ENCODE peak calls at places on chromosome 3, in ten cellular contexts. P, B, X, Z, H, F, Q, W, C and V are unnamed samples. For H3K9me3 and H3K4me1, the result is how much of the 10 kb centered on the place peaks cover.

GRCh38 chr3:36697397-36698001 is 66.9 kb downstream of the DCLK3 start:
- DNase-seq in P (no peak), B (no peak), X (no peak), Z (no peak), H (no peak), F (no peak), Q (no peak), W (no peak), C (no peak), V (no peak)

GRCh38 chr3:175948041-175948440 is 1088.9 kb downstream of the NAALADL2 start:
- DNase-seq in P (no peak), B (no peak), X (no peak), Z (no peak), H (no peak), F (no peak), Q (no peak), W (no peak), C (no peak), V (no peak)

GRCh38 chr3:8488877-8489865 is 12.5 kb upstream of the LMCD1 start:
- DNase-seq in P (no peak), B (peak), X (no peak), Z (peak), H (no peak), F (no peak), Q (no peak), W (no peak), C (no peak), V (no peak)

GRCh38 chr3:186798239-186798638 is 8.0 kb downstream of the RFC4 start:
- DNase-seq in P (no peak), B (no peak), X (no peak), Z (no peak), H (no peak), F (no peak), Q (no peak), W (no peak), C (no peak), V (no peak)

GRCh38 chr3:188956839-188957489 is 214.8 kb upstream of the TPRG1 start:
- DNase-seq in P (no peak), B (peak), X (no peak), Z (peak), H (peak), F (peak), Q (peak), W (peak), C (no peak), V (no peak)

GRCh38 chr3:169929830-169930519 is 18.6 kb downstream of the SAMD7 start:
- DNase-seq in P (no peak), B (no peak), X (no peak), Z (no peak), H (no peak), F (no peak), Q (no peak), W (no peak), C (no peak), V (no peak)

GRCh38 chr3:48756640-48757039 is 39.6 kb upstream of the IP6K2 start:
- DNase-seq in P (no peak), B (peak), X (no peak), Z (no peak), H (no peak), F (no peak), Q (no peak), W (peak), C (no peak), V (no peak)

GRCh38 chr3:12178091-12178820 is 19.5 kb upstream of the TIMP4 start:
- DNase-seq in P (no peak), B (peak), X (no peak), Z (no peak), H (peak), F (no peak), Q (no peak), W (no peak), C (no peak), V (no peak)

GRCh38 chr3:154367221-154367620 is 42.9 kb upstream of the DHX36 start:
- DNase-seq in P (no peak), B (no peak), X (no peak), Z (no peak), H (no peak), F (no peak), Q (no peak), W (no peak), C (no peak), V (no peak)

GRCh38 chr3:34106879-34107278 is 308.4 kb downstream of the PDCD6IP start:
- DNase-seq in P (no peak), B (no peak), X (peak), Z (peak), H (no peak), F (no peak), Q (no peak), W (peak), C (no peak), V (no peak)

GRCh38 chr3:50241163-50241562 is 5.2 kb downstream of the GNAI2 start:
- DNase-seq in P (no peak), B (no peak), X (no peak), Z (no peak), H (no peak), F (no peak), Q (no peak), W (peak), C (no peak), V (no peak)

GRCh38 chr3:69370156-69370944 is 15.5 kb downstream of the FRMD4B start:
- DNase-seq in P (peak), B (no peak), X (no peak), Z (peak), H (no peak), F (no peak), Q (no peak), W (no peak), C (peak), V (no peak)

GRCh38 chr3:171199473-171199829 is 172.9 kb upstream of the SLC2A2 start:
- DNase-seq in P (no peak), B (no peak), X (no peak), Z (no peak), H (no peak), F (no peak), Q (no peak), W (no peak), C (no peak), V (no peak)

GRCh38 chr3:136699271-136699828 is 52.8 kb downstream of the STAG1 start:
- DNase-seq in P (no peak), B (peak), X (no peak), Z (no peak), H (no peak), F (no peak), Q (no peak), W (no peak), C (no peak), V (no peak)

GRCh38 chr3:48088749-48089466 is 72.7 kb upstream of the MAP4 start:
- DNase-seq in P (peak), B (peak), X (peak), Z (peak), H (peak), F (peak), Q (peak), W (peak), C (peak), V (peak)

GRCh38 chr3:66241466-66241865 is 20.7 kb downstream of the SLC25A26 start:
- DNase-seq in P (no peak), B (no peak), X (no peak), Z (no peak), H (no peak), F (no peak), Q (no peak), W (no peak), C (no peak), V (no peak)

GRCh38 chr3:135412475-135412874 is 553.1 kb upstream of the PPP2R3A start:
- DNase-seq in P (no peak), B (no peak), X (peak), Z (no peak), H (no peak), F (no peak), Q (no peak), W (no peak), C (no peak), V (no peak)

GRCh38 chr3:130688015-130688414 is 58.6 kb downstream of the PIK3R4 start:
- DNase-seq in P (no peak), B (no peak), X (no peak), Z (no peak), H (no peak), F (no peak), Q (no peak), W (no peak), C (no peak), V (no peak)

GRCh38 chr3:179730508-179730907 is 77.7 kb downstream of the USP13 start:
- DNase-seq in P (no peak), B (no peak), X (no peak), Z (no peak), H (no peak), F (no peak), Q (no peak), W (no peak), C (no peak), V (no peak)

GRCh38 chr3:25603703-25604102 is 61.0 kb downstream of the TOP2B start:
- DNase-seq in P (no peak), B (peak), X (no peak), Z (no peak), H (no peak), F (no peak), Q (no peak), W (no peak), C (no peak), V (no peak)

GRCh38 chr3:140456974-140457373 is 220.9 kb upstream of the TRIM42 start:
- DNase-seq in P (no peak), B (no peak), X (no peak), Z (no peak), H (no peak), F (no peak), Q (no peak), W (no peak), C (no peak), V (no peak)

GRCh38 chr3:8441969-8442559 is 59.6 kb upstream of the LMCD1 start:
- DNase-seq in P (peak), B (peak), X (peak), Z (peak), H (peak), F (peak), Q (no peak), W (peak), C (no peak), V (no peak)

GRCh38 chr3:108131105-108131794 is 40.4 kb upstream of the CD47 start:
- DNase-seq in P (no peak), B (peak), X (no peak), Z (peak), H (peak), F (no peak), Q (peak), W (no peak), C (no peak), V (no peak)

GRCh38 chr3:121748638-121749275 is 784 bp downstream of the GOLGB1 start:
- DNase-seq in P (no peak), B (peak), X (no peak), Z (peak), H (peak), F (peak), Q (no peak), W (peak), C (peak), V (no peak)

GRCh38 chr3:163951397-163951987 is 1126.8 kb downstream of the SI start:
- DNase-seq in P (no peak), B (no peak), X (no peak), Z (no peak), H (no peak), F (no peak), Q (no peak), W (peak), C (no peak), V (no peak)

GRCh38 chr3:11045536-11045935 is 53.0 kb downstream of the SLC6A1 start:
- DNase-seq in P (no peak), B (no peak), X (no peak), Z (no peak), H (no peak), F (no peak), Q (no peak), W (no peak), C (no peak), V (no peak)

GRCh38 chr3:153970735-153971347 is 150.3 kb upstream of the ARHGEF26 start:
- DNase-seq in P (no peak), B (peak), X (no peak), Z (no peak), H (peak), F (peak), Q (no peak), W (no peak), C (no peak), V (no peak)

GRCh38 chr3:61926913-61927312 is 365.5 kb downstream of the PTPRG start:
- DNase-seq in P (no peak), B (peak), X (no peak), Z (peak), H (peak), F (no peak), Q (no peak), W (no peak), C (no peak), V (no peak)

GRCh38 chr3:31364711-31365110 is 168.0 kb upstream of the STT3B start:
- DNase-seq in P (no peak), B (peak), X (no peak), Z (peak), H (peak), F (no peak), Q (no peak), W (no peak), C (no peak), V (no peak)

GRCh38 chr3:133271491-133271890 is 128.4 kb upstream of the BFSP2 start:
- DNase-seq in P (no peak), B (peak), X (no peak), Z (no peak), H (peak), F (no peak), Q (no peak), W (no peak), C (no peak), V (no peak)

GRCh38 chr3:38114052-38114874 is 22.7 kb downstream of the ACAA1 start:
- DNase-seq in P (no peak), B (no peak), X (no peak), Z (no peak), H (no peak), F (no peak), Q (no peak), W (no peak), C (peak), V (no peak)

GRCh38 chr3:55725681-55726500 is 238.8 kb upstream of the WNT5A start:
- DNase-seq in P (no peak), B (no peak), X (no peak), Z (no peak), H (peak), F (no peak), Q (no peak), W (no peak), C (no peak), V (no peak)

GRCh38 chr3:153051427-153052095 is 110.5 kb upstream of the RAP2B start:
- DNase-seq in P (no peak), B (peak), X (no peak), Z (peak), H (peak), F (peak), Q (peak), W (peak), C (no peak), V (no peak)

GRCh38 chr3:117630885-117631284 is 921.3 kb downstream of the TUSC7 start:
- DNase-seq in P (no peak), B (no peak), X (no peak), Z (no peak), H (peak), F (no peak), Q (no peak), W (no peak), C (no peak), V (no peak)

GRCh38 chr3:63875510-63875909 is 11.8 kb downstream of the ATXN7 start:
- DNase-seq in P (no peak), B (no peak), X (no peak), Z (no peak), H (no peak), F (no peak), Q (no peak), W (no peak), C (no peak), V (no peak)

GRCh38 chr3:15977089-15977488 is 179.3 kb upstream of the ANKRD28 start:
- DNase-seq in P (no peak), B (no peak), X (no peak), Z (no peak), H (no peak), F (no peak), Q (no peak), W (no peak), C (no peak), V (no peak)

GRCh38 chr3:157188391-157188790 is 28.4 kb upstream of the CCNL1 start:
- DNase-seq in P (no peak), B (no peak), X (no peak), Z (no peak), H (no peak), F (no peak), Q (no peak), W (no peak), C (no peak), V (no peak)

GRCh38 chr3:157180262-157180661 is 20.3 kb upstream of the CCNL1 start:
- DNase-seq in P (no peak), B (no peak), X (no peak), Z (no peak), H (no peak), F (no peak), Q (no peak), W (no peak), C (no peak), V (no peak)

GRCh38 chr3:157179365-157179803 is 19.4 kb upstream of the CCNL1 start:
- DNase-seq in P (no peak), B (no peak), X (no peak), Z (no peak), H (no peak), F (no peak), Q (no peak), W (no peak), C (no peak), V (no peak)

GRCh38 chr3:157182879-157183278 is 22.9 kb upstream of the CCNL1 start:
- DNase-seq in P (no peak), B (no peak), X (no peak), Z (no peak), H (peak), F (no peak), Q (no peak), W (no peak), C (no peak), V (no peak)
- H3K9me3 ChIP-seq in P (under half), B (under half), X (under half), Z (under half), H (under half), F (under half), Q (under half), W (under half), C (under half), V (under half)

DNA sequence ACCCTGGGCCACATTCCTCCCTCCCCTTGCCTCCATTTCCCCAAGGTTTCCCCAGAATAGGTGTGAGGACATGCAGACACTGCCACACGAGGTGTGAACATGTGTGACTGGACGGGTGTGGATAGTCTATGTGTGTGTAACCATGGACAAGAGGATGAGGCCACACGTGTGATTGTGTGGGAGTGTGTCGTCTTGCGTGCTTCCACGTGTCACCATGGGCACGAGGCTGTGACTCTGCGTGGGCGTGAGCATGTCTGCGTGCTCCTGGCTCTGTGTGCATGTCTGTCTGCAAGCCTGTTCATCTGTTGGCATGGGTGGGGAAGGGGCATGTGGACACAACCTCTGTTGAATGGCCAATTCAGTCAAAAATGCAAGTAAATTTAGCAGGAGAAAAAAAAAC is 6.2 kb upstream of the MYL3 start:
- DNase-seq in P (no peak), B (no peak), X (no peak), Z (no peak), H (no peak), F (no peak), Q (no peak), W (no peak), C (no peak), V (no peak)
- H3K4me1 ChIP-seq in P (under half), B (under half), X (under half), Z (under half), H (under half), F (under half), Q (under half), W (under half), C (under half), V (under half)

GRCh38 chr3:182214406-182214805 is 502.7 kb downstream of the SOX2 start:
- DNase-seq in P (no peak), B (peak), X (no peak), Z (no peak), H (no peak), F (no peak), Q (no peak), W (no peak), C (no peak), V (no peak)
- H3K9me3 ChIP-seq in P (under half), B (under half), X (under half), Z (under half), H (under half), F (under half), Q (under half), W (under half), C (under half), V (under half)

DNA sequence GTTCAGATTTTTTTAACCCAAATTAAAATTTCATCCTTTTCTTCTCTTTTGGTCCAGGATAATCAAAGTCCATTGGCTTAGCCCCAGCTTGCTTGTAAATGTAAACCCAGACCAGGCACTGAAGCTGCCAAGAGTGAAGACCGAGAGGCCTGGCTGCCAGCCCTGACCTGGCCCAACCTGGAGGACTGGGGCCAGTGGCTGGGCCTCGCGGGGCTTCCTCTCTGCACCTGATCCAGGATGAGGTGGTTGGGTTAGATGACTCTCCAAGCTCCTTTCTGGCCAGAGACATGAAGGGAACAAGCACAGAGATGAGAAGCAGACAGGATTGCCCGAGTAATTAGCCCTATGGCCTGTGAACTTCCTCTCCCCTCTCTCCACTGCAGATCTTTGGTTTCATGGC is 50.6 kb downstream of the CMTM6 start:
- DNase-seq in P (no peak), B (no peak), X (no peak), Z (no peak), H (no peak), F (no peak), Q (no peak), W (no peak), C (peak), V (peak)
- H3K4me1 ChIP-seq in P (under half), B (under half), X (under half), Z (under half), H (under half), F (under half), Q (under half), W (under half), C (under half), V (under half)

DNA sequence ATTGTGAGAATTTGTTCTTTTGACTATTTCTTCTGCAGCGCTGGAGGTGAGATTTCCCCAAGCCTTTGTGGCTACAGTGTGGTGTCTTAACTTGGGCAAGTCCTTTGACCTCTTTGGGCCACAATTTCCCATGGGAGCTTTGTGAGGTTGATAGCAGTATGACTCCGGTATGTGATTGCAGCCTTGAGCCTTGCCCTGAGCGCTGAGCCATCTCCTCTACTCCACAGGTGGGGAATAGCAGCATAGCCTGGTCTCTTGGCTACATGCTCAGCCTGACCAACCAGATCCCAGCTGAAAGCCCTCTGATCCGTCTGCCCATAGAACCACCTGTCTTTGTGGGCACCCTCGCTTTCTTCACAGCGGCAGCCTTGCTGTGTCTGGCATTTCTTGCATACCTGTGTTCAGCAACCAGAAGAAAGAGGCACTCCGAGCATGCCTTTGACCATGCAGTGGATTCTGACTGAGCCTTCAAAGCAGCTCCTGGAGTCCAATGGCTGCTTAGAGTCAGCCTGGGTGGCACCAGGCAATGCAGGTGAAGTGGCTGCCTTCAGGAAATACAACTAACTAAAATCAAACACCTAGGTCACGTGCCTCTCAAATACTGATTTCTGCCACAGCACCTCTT is 30.0 kb upstream of the RPL14 start:
- DNase-seq in P (no peak), B (no peak), X (no peak), Z (no peak), H (no peak), F (no peak), Q (no peak), W (no peak), C (no peak), V (no peak)
- H3K9me3 ChIP-seq in P (under half), B (under half), X (under half), Z (under half), H (under half), F (under half), Q (under half), W (under half), C (under half), V (under half)